ENCODE peak calls at places on chromosomes 1 and 21, in nine cellular contexts. V is epithelial cell of proximal tubule, T is prostate gland, S is DND-41, G is fibroblast of villous mesenchyme, U is fibroblast of mammary gland, W is adrenal gland, O is IMR-90, Q is H1. E is an unnamed sample.

GRCh38 chr1:103788377-103788776 is 38.7 kb downstream of the AMY1C start:
- DNase-seq in V (no peak), T (no peak), S (no peak), G (peak; percentile 0), U (peak; percentile 1), W (no peak), O (no peak), Q (no peak), E (peak; percentile 27)

GRCh38 chr1:12040457-12041051 is 21.3 kb downstream of the MIIP start:
- DNase-seq in V (peak; percentile 15), T (peak; percentile 34), S (no peak), G (peak; percentile 83), U (peak; percentile 97), W (no peak), O (peak; percentile 95), Q (no peak), E (peak; percentile 85)

GRCh38 chr1:1560178-1560577 is 14.5 kb downstream of the SSU72 start:
- DNase-seq in V (no peak), T (no peak), S (no peak), G (no peak), U (no peak), W (no peak), O (no peak), Q (no peak), E (no peak)

GRCh38 chr21:36859744-36860501 is 106.5 kb downstream of the HLCS start:
- DNase-seq in V (no peak), T (no peak), S (peak; percentile 46), G (peak; percentile 45), U (peak; percentile 45), W (peak; percentile 84), O (peak; percentile 29), Q (peak; percentile 31), E (peak; percentile 62)

GRCh38 chr1:31699341-31699891 is 4.4 kb downstream of the COL16A1 start:
- DNase-seq in V (no peak), T (no peak), S (peak; percentile 32), G (no peak), U (no peak), W (no peak), O (no peak), Q (no peak), E (no peak)

GRCh38 chr1:108080448-108080847 is 115.5 kb upstream of the VAV3 start:
- DNase-seq in V (no peak), T (no peak), S (peak; percentile 54), G (no peak), U (no peak), W (no peak), O (no peak), Q (no peak), E (no peak)

GRCh38 chr1:39973503-39974135 is 18.7 kb downstream of the MFSD2A start:
- DNase-seq in V (no peak), T (peak; percentile 76), S (peak; percentile 66), G (peak; percentile 69), U (peak; percentile 64), W (peak; percentile 90), O (peak; percentile 56), Q (peak; percentile 38), E (peak; percentile 73)

GRCh38 chr1:77222496-77222895 is 3.3 kb upstream of the PIGK start:
- DNase-seq in V (no peak), T (no peak), S (no peak), G (no peak), U (no peak), W (no peak), O (no peak), Q (no peak), E (no peak)

GRCh38 chr1:157496121-157496526 is 56.2 kb downstream of the FCRL5 start:
- DNase-seq in V (no peak), T (no peak), S (peak; percentile 63), G (peak; percentile 35), U (peak; percentile 37), W (peak; percentile 60), O (peak; percentile 23), Q (no peak), E (peak; percentile 56)
- TF ChIP-seq CTCF in V (peak; percentile 85), T (peak; percentile 40), S (peak; percentile 86), G (peak; percentile 93), U (peak; percentile 88), W (peak; percentile 58), O (peak; percentile 67), Q (peak; percentile 71), E (peak; percentile 81)

GRCh38 chr1:62181531-62181930 is 13.1 kb upstream of the L1TD1 start:
- DNase-seq in V (no peak), T (no peak), S (no peak), G (no peak), U (no peak), W (no peak), O (no peak), Q (no peak), E (no peak)
- H3K4me3 ChIP-seq in V (no peak overlapping the region), T (no peak overlapping the region), S (no peak overlapping the region), G (no peak overlapping the region), U (no peak overlapping the region), W (no peak overlapping the region), O (no peak overlapping the region), Q (peak overlapping the region; percentile 13), E (no peak overlapping the region)

DNA sequence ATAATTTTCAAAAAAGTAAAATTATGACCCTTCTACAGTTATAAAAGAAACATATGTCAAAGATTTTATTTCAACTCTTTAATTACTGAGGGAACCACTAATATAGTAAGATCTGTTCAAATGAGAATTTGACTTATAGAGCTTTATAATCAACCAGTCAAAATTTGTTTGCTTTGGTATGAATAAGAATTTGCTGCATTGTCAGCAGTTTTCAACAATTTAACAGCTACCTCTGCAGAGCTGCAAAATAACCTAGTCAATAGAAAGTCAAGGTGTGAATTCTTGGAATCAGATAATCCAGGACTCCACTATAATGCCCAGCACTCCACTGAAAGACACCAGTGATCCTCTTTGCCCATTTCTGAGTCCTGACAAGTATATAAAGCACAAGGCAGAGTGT is 78.2 kb downstream of the ODF2L start:
- DNase-seq in V (no peak), T (no peak), S (no peak), G (no peak), U (no peak), W (no peak), O (no peak), Q (no peak), E (no peak)
- TF ChIP-seq CTCF in V (no peak), T (no peak), S (no peak), G (no peak), U (no peak), W (no peak), O (no peak), Q (no peak), E (no peak)

GRCh38 chr1:232951605-232952004 is 1.2 kb downstream of the NTPCR start:
- DNase-seq in V (no peak), T (no peak), S (no peak), G (no peak), U (no peak), W (no peak), O (no peak), Q (no peak), E (no peak)
- H3K4me3 ChIP-seq in V (peak overlapping the region; percentile 94), T (no peak overlapping the region), S (peak overlapping the region; percentile 78), G (peak overlapping the region; percentile 87), U (peak overlapping the region; percentile 87), W (no peak overlapping the region), O (peak overlapping the region; percentile 76), Q (peak overlapping the region; percentile 87), E (peak overlapping the region; percentile 87)

GRCh38 chr1:229006121-229006870 is 264.6 kb upstream of the RAB4A start:
- DNase-seq in V (no peak), T (no peak), S (no peak), G (no peak), U (no peak), W (no peak), O (no peak), Q (no peak), E (no peak)
- TF ChIP-seq CTCF in V (no peak), T (no peak), S (no peak), G (no peak), U (no peak), W (no peak), O (no peak), Q (no peak), E (no peak)

GRCh38 chr1:113811353-113811887 is 856 bp downstream of the RSBN1 start:
- DNase-seq in V (no peak), T (peak; percentile 9), S (peak; percentile 40), G (peak; percentile 35), U (peak; percentile 23), W (peak; percentile 83), O (peak; percentile 22), Q (peak; percentile 5), E (peak; percentile 20)
- H3K4me3 ChIP-seq in V (peak overlapping the region; percentile 97), T (peak overlapping the region; percentile 94), S (peak overlapping the region; percentile 77), G (peak overlapping the region; percentile 90), U (peak overlapping the region; percentile 98), W (peak overlapping the region; percentile 52), O (peak overlapping the region; percentile 97), Q (peak overlapping the region; percentile 97), E (peak overlapping the region; percentile 95)